ENCODE peak calls at places on chromosomes 6 and 20, in eight cellular contexts. One of them, this sample, is unnamed.

GRCh38 chr6:159134701-159135364 is 34.4 kb upstream of the FNDC1 start:
- DNase-seq in CD8-positive, alpha-beta T cell: peak
- DNase-seq in cardiac muscle cell: peak
- DNase-seq in right atrium auricular region: peak
- DNase-seq in astrocyte: peak
- DNase-seq in breast epithelium: peak
- DNase-seq in tibial nerve: peak
- DNase-seq in dorsolateral prefrontal cortex: peak
- DNase-seq in this sample: no peak

GRCh38 chr6:138162104-138162946 is 586 bp downstream of the ARFGEF3 start:
- DNase-seq in tibial nerve: no peak
- DNase-seq in CD8-positive, alpha-beta T cell: no peak
- DNase-seq in astrocyte: no peak
- DNase-seq in breast epithelium: no peak
- DNase-seq in cardiac muscle cell: peak
- DNase-seq in right atrium auricular region: no peak
- DNase-seq in dorsolateral prefrontal cortex: no peak
- DNase-seq in this sample: no peak

GRCh38 chr6:77650098-77650663 is 2.7 kb upstream of the MEI4 start:
- DNase-seq in right atrium auricular region: no peak
- DNase-seq in breast epithelium: no peak
- DNase-seq in tibial nerve: no peak
- DNase-seq in cardiac muscle cell: peak
- DNase-seq in dorsolateral prefrontal cortex: no peak
- DNase-seq in CD8-positive, alpha-beta T cell: no peak
- DNase-seq in astrocyte: no peak
- DNase-seq in this sample: peak

GRCh38 chr6:148242180-148242579 is 100.5 kb upstream of the SASH1 start:
- DNase-seq in breast epithelium: no peak
- DNase-seq in dorsolateral prefrontal cortex: no peak
- DNase-seq in tibial nerve: peak
- DNase-seq in astrocyte: no peak
- DNase-seq in CD8-positive, alpha-beta T cell: no peak
- DNase-seq in right atrium auricular region: no peak
- DNase-seq in cardiac muscle cell: no peak
- DNase-seq in this sample: no peak

GRCh38 chr6:150273457-150274309 is 95.1 kb upstream of the IYD start:
- DNase-seq in astrocyte: peak
- DNase-seq in dorsolateral prefrontal cortex: no peak
- DNase-seq in tibial nerve: no peak
- DNase-seq in CD8-positive, alpha-beta T cell: no peak
- DNase-seq in right atrium auricular region: no peak
- DNase-seq in cardiac muscle cell: no peak
- DNase-seq in breast epithelium: no peak
- DNase-seq in this sample: no peak

GRCh38 chr6:117706504-117706903 is 31.2 kb downstream of the NUS1 start:
- DNase-seq in right atrium auricular region: no peak
- DNase-seq in breast epithelium: no peak
- DNase-seq in dorsolateral prefrontal cortex: no peak
- DNase-seq in tibial nerve: no peak
- DNase-seq in cardiac muscle cell: no peak
- DNase-seq in CD8-positive, alpha-beta T cell: no peak
- DNase-seq in astrocyte: no peak
- DNase-seq in this sample: no peak

GRCh38 chr6:149566372-149567193 is at the start of gene GINM1:
- DNase-seq in dorsolateral prefrontal cortex: no peak
- DNase-seq in astrocyte: peak
- DNase-seq in cardiac muscle cell: peak
- DNase-seq in tibial nerve: peak
- DNase-seq in CD8-positive, alpha-beta T cell: peak
- DNase-seq in breast epithelium: peak
- DNase-seq in right atrium auricular region: no peak
- DNase-seq in this sample: peak

GRCh38 chr6:106563614-106564013 is 65.7 kb downstream of the RTN4IP1 start:
- DNase-seq in tibial nerve: no peak
- DNase-seq in cardiac muscle cell: no peak
- DNase-seq in CD8-positive, alpha-beta T cell: no peak
- DNase-seq in right atrium auricular region: no peak
- DNase-seq in dorsolateral prefrontal cortex: no peak
- DNase-seq in astrocyte: no peak
- DNase-seq in breast epithelium: no peak
- DNase-seq in this sample: no peak

GRCh38 chr6:125674230-125674629 is 75.2 kb upstream of the HEY2 start:
- DNase-seq in cardiac muscle cell: no peak
- DNase-seq in astrocyte: no peak
- DNase-seq in breast epithelium: no peak
- DNase-seq in dorsolateral prefrontal cortex: no peak
- DNase-seq in tibial nerve: no peak
- DNase-seq in right atrium auricular region: no peak
- DNase-seq in CD8-positive, alpha-beta T cell: no peak
- DNase-seq in this sample: no peak

GRCh38 chr6:166300357-166300987 is 7.7 kb downstream of the PRR18 start:
- DNase-seq in cardiac muscle cell: no peak
- DNase-seq in dorsolateral prefrontal cortex: no peak
- DNase-seq in astrocyte: no peak
- DNase-seq in CD8-positive, alpha-beta T cell: no peak
- DNase-seq in right atrium auricular region: no peak
- DNase-seq in breast epithelium: no peak
- DNase-seq in tibial nerve: no peak
- DNase-seq in this sample: no peak

GRCh38 chr20:10115021-10115420 is 80.2 kb downstream of the ANKEF1 start:
- DNase-seq in tibial nerve: no peak
- DNase-seq in CD8-positive, alpha-beta T cell: no peak
- DNase-seq in breast epithelium: no peak
- DNase-seq in dorsolateral prefrontal cortex: no peak
- DNase-seq in astrocyte: peak
- DNase-seq in right atrium auricular region: no peak
- DNase-seq in cardiac muscle cell: no peak
- DNase-seq in this sample: no peak

GRCh38 chr20:17059465-17059864 is 167.4 kb upstream of the PCSK2 start:
- DNase-seq in right atrium auricular region: no peak
- DNase-seq in tibial nerve: no peak
- DNase-seq in cardiac muscle cell: no peak
- DNase-seq in dorsolateral prefrontal cortex: no peak
- DNase-seq in astrocyte: peak
- DNase-seq in CD8-positive, alpha-beta T cell: no peak
- DNase-seq in breast epithelium: no peak
- DNase-seq in this sample: no peak

GRCh38 chr6:72826744-72827438 is 205.0 kb downstream of the KCNQ5 start:
- DNase-seq in dorsolateral prefrontal cortex: no peak
- DNase-seq in right atrium auricular region: no peak
- DNase-seq in cardiac muscle cell: no peak
- DNase-seq in astrocyte: peak
- DNase-seq in tibial nerve: no peak
- DNase-seq in CD8-positive, alpha-beta T cell: no peak
- DNase-seq in breast epithelium: no peak
- DNase-seq in this sample: no peak

GRCh38 chr6:76120302-76120701 is 47.8 kb upstream of the IMPG1 start:
- DNase-seq in tibial nerve: no peak
- DNase-seq in astrocyte: no peak
- DNase-seq in dorsolateral prefrontal cortex: no peak
- DNase-seq in CD8-positive, alpha-beta T cell: no peak
- DNase-seq in cardiac muscle cell: no peak
- DNase-seq in breast epithelium: no peak
- DNase-seq in right atrium auricular region: no peak
- DNase-seq in this sample: no peak

GRCh38 chr20:56257604-56258003 is 9.1 kb downstream of the MC3R start:
- DNase-seq in cardiac muscle cell: no peak
- DNase-seq in dorsolateral prefrontal cortex: no peak
- DNase-seq in breast epithelium: no peak
- DNase-seq in astrocyte: no peak
- DNase-seq in CD8-positive, alpha-beta T cell: no peak
- DNase-seq in tibial nerve: no peak
- DNase-seq in right atrium auricular region: no peak
- DNase-seq in this sample: no peak

GRCh38 chr6:4518506-4518905 is 257.7 kb upstream of the CDYL start:
- DNase-seq in CD8-positive, alpha-beta T cell: no peak
- DNase-seq in right atrium auricular region: no peak
- DNase-seq in dorsolateral prefrontal cortex: no peak
- DNase-seq in tibial nerve: no peak
- DNase-seq in cardiac muscle cell: no peak
- DNase-seq in astrocyte: peak
- DNase-seq in breast epithelium: no peak
- DNase-seq in this sample: no peak

GRCh38 chr6:40887079-40887822 is 151.8 kb downstream of the UNC5CL start:
- DNase-seq in tibial nerve: no peak
- DNase-seq in astrocyte: no peak
- DNase-seq in breast epithelium: no peak
- DNase-seq in dorsolateral prefrontal cortex: no peak
- DNase-seq in CD8-positive, alpha-beta T cell: no peak
- DNase-seq in right atrium auricular region: no peak
- DNase-seq in cardiac muscle cell: no peak
- DNase-seq in this sample: no peak

GRCh38 chr20:1307571-1307971 is 21.4 kb downstream of the SDCBP2 start:
- DNase-seq in tibial nerve: no peak
- DNase-seq in breast epithelium: no peak
- DNase-seq in CD8-positive, alpha-beta T cell: no peak
- DNase-seq in right atrium auricular region: no peak
- DNase-seq in astrocyte: no peak
- DNase-seq in cardiac muscle cell: no peak
- DNase-seq in dorsolateral prefrontal cortex: no peak
- DNase-seq in this sample: no peak

GRCh38 chr6:11271637-11272036 is 39.2 kb upstream of the NEDD9 start:
- DNase-seq in cardiac muscle cell: no peak
- DNase-seq in tibial nerve: no peak
- DNase-seq in astrocyte: peak
- DNase-seq in right atrium auricular region: no peak
- DNase-seq in CD8-positive, alpha-beta T cell: no peak
- DNase-seq in dorsolateral prefrontal cortex: no peak
- DNase-seq in breast epithelium: no peak
- DNase-seq in this sample: no peak

GRCh38 chr20:973785-974194 is 28.3 kb downstream of the RSPO4 start:
- DNase-seq in cardiac muscle cell: peak
- DNase-seq in astrocyte: no peak
- DNase-seq in CD8-positive, alpha-beta T cell: no peak
- DNase-seq in dorsolateral prefrontal cortex: no peak
- DNase-seq in tibial nerve: no peak
- DNase-seq in breast epithelium: no peak
- DNase-seq in right atrium auricular region: no peak
- DNase-seq in this sample: no peak

GRCh38 chr6:106514281-106514885 is 114.9 kb downstream of the RTN4IP1 start:
- DNase-seq in tibial nerve: no peak
- DNase-seq in breast epithelium: no peak
- DNase-seq in cardiac muscle cell: no peak
- DNase-seq in CD8-positive, alpha-beta T cell: no peak
- DNase-seq in astrocyte: no peak
- DNase-seq in right atrium auricular region: no peak
- DNase-seq in dorsolateral prefrontal cortex: no peak
- DNase-seq in this sample: no peak

GRCh38 chr6:43216200-43216599 is 13.1 kb downstream of the DNPH1 start:
- DNase-seq in dorsolateral prefrontal cortex: no peak
- DNase-seq in CD8-positive, alpha-beta T cell: no peak
- DNase-seq in tibial nerve: no peak
- DNase-seq in right atrium auricular region: no peak
- DNase-seq in breast epithelium: no peak
- DNase-seq in cardiac muscle cell: no peak
- DNase-seq in astrocyte: no peak
- DNase-seq in this sample: no peak

GRCh38 chr6:136031982-136032381 is 180.5 kb downstream of the PDE7B start:
- DNase-seq in astrocyte: no peak
- DNase-seq in breast epithelium: no peak
- DNase-seq in cardiac muscle cell: peak
- DNase-seq in right atrium auricular region: no peak
- DNase-seq in tibial nerve: peak
- DNase-seq in dorsolateral prefrontal cortex: no peak
- DNase-seq in CD8-positive, alpha-beta T cell: no peak
- DNase-seq in this sample: no peak
- TF ChIP-seq CTCF in astrocyte: peak
- TF ChIP-seq CTCF in breast epithelium: no peak
- TF ChIP-seq CTCF in cardiac muscle cell: peak
- TF ChIP-seq CTCF in right atrium auricular region: peak
- TF ChIP-seq CTCF in tibial nerve: no peak
- TF ChIP-seq CTCF in dorsolateral prefrontal cortex: peak
- TF ChIP-seq CTCF in CD8-positive, alpha-beta T cell: peak
- TF ChIP-seq CTCF in this sample: no peak

DNA sequence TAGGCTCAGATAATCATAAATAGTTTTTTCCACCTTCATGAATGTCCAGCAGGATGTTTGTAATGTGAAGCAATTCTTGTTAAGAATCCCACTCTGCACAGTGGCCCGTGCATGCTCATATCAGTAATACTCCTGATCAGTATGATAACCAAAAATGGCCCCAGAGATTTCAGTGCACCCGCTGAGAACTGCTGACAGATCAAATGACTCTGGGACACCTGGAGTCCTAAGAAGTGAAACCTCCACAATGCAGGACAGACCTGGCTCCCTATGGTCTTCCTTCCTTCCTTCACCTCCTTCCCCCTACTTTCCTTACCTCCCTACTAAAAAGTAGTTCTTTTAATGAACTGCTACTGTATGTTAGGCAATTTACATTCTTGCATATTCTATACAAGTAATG is 13.8 kb upstream of the MAPK13 start:
- DNase-seq in dorsolateral prefrontal cortex: no peak
- DNase-seq in tibial nerve: no peak
- DNase-seq in right atrium auricular region: no peak
- DNase-seq in astrocyte: no peak
- DNase-seq in CD8-positive, alpha-beta T cell: no peak
- DNase-seq in breast epithelium: no peak
- DNase-seq in cardiac muscle cell: no peak
- DNase-seq in this sample: no peak
- H3K4me3 ChIP-seq in dorsolateral prefrontal cortex: no peak
- H3K4me3 ChIP-seq in tibial nerve: no peak
- H3K4me3 ChIP-seq in right atrium auricular region: no peak
- H3K4me3 ChIP-seq in astrocyte: no peak
- H3K4me3 ChIP-seq in CD8-positive, alpha-beta T cell: no peak
- H3K4me3 ChIP-seq in breast epithelium: no peak
- H3K4me3 ChIP-seq in cardiac muscle cell: no peak
- H3K4me3 ChIP-seq in this sample: no peak

GRCh38 chr20:51497542-51498467 is 44.7 kb downstream of the NFATC2 start:
- DNase-seq in cardiac muscle cell: no peak
- DNase-seq in astrocyte: peak
- DNase-seq in dorsolateral prefrontal cortex: no peak
- DNase-seq in right atrium auricular region: no peak
- DNase-seq in CD8-positive, alpha-beta T cell: peak
- DNase-seq in breast epithelium: peak
- DNase-seq in tibial nerve: peak
- DNase-seq in this sample: peak
- H3K27ac ChIP-seq in cardiac muscle cell: no peak
- H3K27ac ChIP-seq in astrocyte: peak
- H3K27ac ChIP-seq in dorsolateral prefrontal cortex: no peak
- H3K27ac ChIP-seq in right atrium auricular region: no peak
- H3K27ac ChIP-seq in CD8-positive, alpha-beta T cell: peak
- H3K27ac ChIP-seq in breast epithelium: peak
- H3K27ac ChIP-seq in tibial nerve: peak
- H3K27ac ChIP-seq in this sample: no peak

DNA sequence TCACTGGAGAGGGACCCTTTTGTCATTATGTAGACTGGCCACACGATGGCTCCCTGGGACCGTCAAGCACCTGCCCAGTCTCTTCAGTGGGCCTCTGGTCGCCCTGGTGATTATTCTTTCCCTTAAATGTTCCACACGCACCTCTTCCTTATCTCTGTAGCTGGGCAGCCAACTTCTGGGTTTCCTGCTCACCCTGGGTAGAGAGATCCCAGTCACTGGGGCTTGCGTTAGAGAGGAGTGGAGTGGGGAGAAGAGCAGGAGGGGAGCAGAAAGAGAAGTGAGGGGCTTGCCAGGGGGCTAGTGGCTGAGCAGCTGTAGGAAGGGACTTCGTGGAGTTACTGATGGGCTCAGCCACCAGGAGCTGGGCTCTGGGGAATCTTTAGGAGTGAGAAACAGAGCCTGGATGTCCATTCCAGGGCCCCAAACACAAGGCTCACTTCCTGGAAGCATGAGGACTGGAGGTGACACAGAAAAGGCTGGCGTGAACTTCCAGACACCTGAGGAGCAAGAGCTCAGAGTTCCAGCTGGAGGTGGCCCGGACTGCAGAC is 150.1 kb downstream of the DHX35 start:
- DNase-seq in breast epithelium: no peak
- DNase-seq in CD8-positive, alpha-beta T cell: no peak
- DNase-seq in right atrium auricular region: no peak
- DNase-seq in tibial nerve: no peak
- DNase-seq in cardiac muscle cell: peak
- DNase-seq in dorsolateral prefrontal cortex: peak
- DNase-seq in astrocyte: peak
- DNase-seq in this sample: no peak
- TF ChIP-seq CTCF in breast epithelium: no peak
- TF ChIP-seq CTCF in CD8-positive, alpha-beta T cell: no peak
- TF ChIP-seq CTCF in right atrium auricular region: peak
- TF ChIP-seq CTCF in tibial nerve: peak
- TF ChIP-seq CTCF in cardiac muscle cell: peak
- TF ChIP-seq CTCF in dorsolateral prefrontal cortex: peak
- TF ChIP-seq CTCF in astrocyte: peak
- TF ChIP-seq CTCF in this sample: no peak

This sample was measured in coronary artery.